ENCODE peak calls at places on chromosome 6, in ten cellular contexts. F is A549, X is H1, O is neural progenitor cell, M is thoracic aorta, D is psoas muscle, I is PC-3, W is left ventricle myocardium inferior, N is A673, C is ascending aorta. R is an unnamed sample.

GRCh38 chr6:156801712-156802111 is 24.5 kb downstream of the ARID1B start:
- DNase-seq in F (no peak), X (no peak), O (no peak), M (no peak), D (no peak), I (no peak), W (no peak), N (no peak), C (no peak), R (no peak)

GRCh38 chr6:153058909-153059308 is 56.4 kb upstream of the MTRF1L start:
- DNase-seq in F (no peak), X (no peak), O (no peak), M (no peak), D (no peak), I (peak), W (no peak), N (no peak), C (no peak), R (no peak)

GRCh38 chr6:80433010-80433665 is 326.7 kb downstream of the BCKDHB start:
- DNase-seq in F (no peak), X (no peak), O (peak), M (no peak), D (no peak), I (no peak), W (no peak), N (no peak), C (no peak), R (no peak)

GRCh38 chr6:36491378-36491965 is 48.7 kb downstream of the KCTD20 start:
- DNase-seq in F (no peak), X (peak), O (no peak), M (no peak), D (no peak), I (no peak), W (no peak), N (no peak), C (no peak), R (no peak)

GRCh38 chr6:129497591-129498555 is 212.1 kb downstream of the ARHGAP18 start:
- DNase-seq in F (no peak), X (no peak), O (no peak), M (no peak), D (no peak), I (no peak), W (no peak), N (peak), C (no peak), R (no peak)

GRCh38 chr6:104623052-104623690 is 236.5 kb downstream of the HACE1 start:
- DNase-seq in F (peak), X (no peak), O (peak), M (no peak), D (no peak), I (peak), W (no peak), N (peak), C (no peak), R (no peak)

GRCh38 chr6:4405609-4406212 is 270.3 kb upstream of the ECI2 start:
- DNase-seq in F (no peak), X (no peak), O (peak), M (no peak), D (peak), I (no peak), W (no peak), N (no peak), C (no peak), R (peak)

GRCh38 chr6:89430563-89430962 is 2.4 kb upstream of the ANKRD6 start:
- DNase-seq in F (no peak), X (no peak), O (peak), M (no peak), D (no peak), I (no peak), W (no peak), N (peak), C (no peak), R (peak)

GRCh38 chr6:31186052-31186734 is 15.7 kb upstream of the POU5F1 start:
- DNase-seq in F (no peak), X (no peak), O (no peak), M (no peak), D (peak), I (no peak), W (peak), N (no peak), C (no peak), R (no peak)

GRCh38 chr6:92181347-92181746 is 1238.0 kb downstream of the EPHA7 start:
- DNase-seq in F (no peak), X (no peak), O (no peak), M (no peak), D (no peak), I (no peak), W (no peak), N (no peak), C (no peak), R (no peak)

GRCh38 chr6:156933201-156934053 is 156.2 kb downstream of the ARID1B start:
- DNase-seq in F (no peak), X (no peak), O (peak), M (no peak), D (no peak), I (no peak), W (no peak), N (peak), C (no peak), R (peak)

GRCh38 chr6:119544325-119545150 is 195.0 kb upstream of the MAN1A1 start:
- DNase-seq in F (no peak), X (no peak), O (no peak), M (no peak), D (no peak), I (no peak), W (no peak), N (no peak), C (no peak), R (no peak)

GRCh38 chr6:16276991-16277981 is 38.9 kb downstream of the GMPR start:
- DNase-seq in F (peak), X (peak), O (peak), M (peak), D (peak), I (peak), W (peak), N (peak), C (peak), R (peak)

GRCh38 chr6:15957655-15958169 is 171.2 kb upstream of the MYLIP start:
- DNase-seq in F (no peak), X (no peak), O (no peak), M (no peak), D (no peak), I (no peak), W (no peak), N (no peak), C (no peak), R (no peak)

GRCh38 chr6:5132741-5133140 is 47.6 kb downstream of the PPP1R3G start:
- DNase-seq in F (no peak), X (no peak), O (peak), M (peak), D (peak), I (no peak), W (peak), N (peak), C (peak), R (no peak)

GRCh38 chr6:16730720-16731502 is 30.3 kb downstream of the ATXN1 start:
- DNase-seq in F (no peak), X (no peak), O (no peak), M (no peak), D (no peak), I (no peak), W (no peak), N (no peak), C (no peak), R (no peak)

GRCh38 chr6:113645576-113645970 is 211.6 kb upstream of the MARCKS start:
- DNase-seq in F (no peak), X (no peak), O (no peak), M (no peak), D (no peak), I (peak), W (no peak), N (no peak), C (no peak), R (no peak)

GRCh38 chr6:56594699-56595098 is 48.0 kb downstream of the DST start:
- DNase-seq in F (no peak), X (no peak), O (no peak), M (no peak), D (no peak), I (no peak), W (no peak), N (no peak), C (no peak), R (no peak)

GRCh38 chr6:149271348-149272340 is 45.9 kb upstream of the TAB2 start:
- DNase-seq in F (no peak), X (no peak), O (no peak), M (no peak), D (no peak), I (no peak), W (no peak), N (no peak), C (no peak), R (no peak)

GRCh38 chr6:70353343-70353913 is 50.5 kb upstream of the COL9A1 start:
- DNase-seq in F (no peak), X (no peak), O (no peak), M (no peak), D (no peak), I (no peak), W (no peak), N (peak), C (no peak), R (no peak)

GRCh38 chr6:30500421-30501069 is 11.2 kb downstream of the HLA-E start:
- DNase-seq in F (no peak), X (no peak), O (no peak), M (no peak), D (no peak), I (peak), W (no peak), N (peak), C (no peak), R (peak)

GRCh38 chr6:149529650-149530049 is 16.2 kb downstream of the PPIL4 start:
- DNase-seq in F (no peak), X (no peak), O (no peak), M (no peak), D (no peak), I (no peak), W (no peak), N (no peak), C (no peak), R (no peak)

GRCh38 chr6:125631165-125631564 is 118.3 kb upstream of the HEY2 start:
- DNase-seq in F (no peak), X (no peak), O (no peak), M (no peak), D (no peak), I (no peak), W (no peak), N (no peak), C (no peak), R (no peak)

GRCh38 chr6:123211777-123212545 is 215.9 kb downstream of the CLVS2 start:
- DNase-seq in F (no peak), X (no peak), O (no peak), M (no peak), D (no peak), I (peak), W (no peak), N (no peak), C (no peak), R (no peak)

GRCh38 chr6:43806758-43807227 is 36.8 kb downstream of the VEGFA start:
- DNase-seq in F (no peak), X (no peak), O (no peak), M (no peak), D (no peak), I (no peak), W (no peak), N (no peak), C (no peak), R (no peak)

GRCh38 chr6:43806041-43806757 is 36.2 kb downstream of the VEGFA start:
- DNase-seq in F (no peak), X (no peak), O (no peak), M (no peak), D (no peak), I (peak), W (no peak), N (no peak), C (no peak), R (no peak)

GRCh38 chr6:43805695-43806040 is 35.7 kb downstream of the VEGFA start:
- DNase-seq in F (no peak), X (no peak), O (no peak), M (no peak), D (no peak), I (no peak), W (no peak), N (no peak), C (no peak), R (no peak)

GRCh38 chr6:43808412-43808811 is 38.4 kb downstream of the VEGFA start:
- DNase-seq in F (no peak), X (no peak), O (no peak), M (no peak), D (no peak), I (no peak), W (no peak), N (no peak), C (no peak), R (no peak)

DNA sequence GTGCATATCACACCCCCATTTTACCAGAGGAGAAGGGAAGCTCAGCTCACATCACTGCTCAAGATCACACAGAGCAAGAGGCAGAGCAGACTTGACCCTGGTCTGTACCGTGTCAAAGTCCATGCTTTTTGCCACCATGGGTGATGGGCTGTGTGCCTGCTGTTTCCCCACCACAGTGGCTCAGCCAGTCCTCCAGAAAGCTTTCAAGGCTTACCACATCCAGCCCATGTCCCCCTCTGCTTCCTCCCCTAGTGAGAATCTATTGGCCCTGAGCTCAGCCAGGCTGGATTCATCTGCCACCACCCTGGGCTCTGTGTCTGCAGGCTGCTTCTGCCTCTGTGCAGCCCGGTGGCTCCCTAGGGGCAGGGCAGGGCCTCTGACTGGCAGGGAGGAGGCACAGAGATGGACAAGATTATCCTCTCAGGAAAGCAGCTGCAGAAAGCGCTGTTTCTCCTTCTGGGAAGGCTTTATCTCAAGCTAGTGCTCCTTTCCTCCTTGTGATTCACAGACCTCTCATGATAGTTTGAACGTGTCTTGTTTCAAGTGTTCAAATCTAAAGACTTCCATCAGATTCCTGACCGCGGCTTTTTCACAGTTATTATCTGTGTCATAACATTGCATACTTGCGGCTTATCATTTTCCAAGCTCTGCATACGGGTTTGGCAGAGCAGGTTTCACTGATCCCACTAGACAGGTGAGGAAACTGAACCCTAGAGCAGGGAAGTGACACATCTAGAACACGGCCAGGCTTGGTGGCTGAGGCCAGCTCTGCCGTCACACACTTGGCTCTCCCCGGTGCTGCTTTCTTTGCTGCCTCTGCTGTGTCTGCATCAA is 37.4 kb downstream of the VEGFA start:
- DNase-seq in F (no peak), X (no peak), O (peak), M (no peak), D (peak), I (no peak), W (no peak), N (no peak), C (no peak), R (peak)
- H3K27ac ChIP-seq in F (peak), X (no peak), O (no peak), M (no peak), D (peak), I (no peak), W (no peak), N (no peak), C (no peak), R (peak)

DNA sequence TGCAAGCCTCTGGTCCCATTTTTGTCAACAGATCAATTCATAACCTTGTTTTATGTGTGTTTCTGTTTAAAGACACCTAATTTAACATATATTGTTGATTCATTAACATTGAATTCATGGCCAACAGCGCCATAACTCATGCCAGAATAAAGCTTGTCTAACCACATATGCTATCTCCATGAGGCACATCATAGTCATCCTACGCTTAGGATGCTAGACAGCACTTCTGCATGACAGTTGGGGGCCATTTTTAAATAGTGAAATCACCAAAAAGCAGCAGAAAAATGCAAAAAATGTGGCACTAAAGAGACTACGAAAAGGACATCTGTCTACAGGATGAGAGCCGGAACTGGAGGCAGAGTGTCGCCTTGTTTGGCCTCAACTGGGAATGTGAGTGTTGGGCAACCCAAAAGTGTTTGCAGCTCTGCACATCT is 37.9 kb downstream of the TRAM2 start:
- DNase-seq in F (no peak), X (no peak), O (no peak), M (no peak), D (no peak), I (no peak), W (no peak), N (peak), C (no peak), R (no peak)
- TF ChIP-seq CTCF in F (no peak), X (no peak), O (no peak), M (no peak), D (no peak), I (no peak), W (no peak), N (no peak), C (no peak), R (no peak)

GRCh38 chr6:2230659-2231277 is 14.6 kb downstream of the GMDS start:
- DNase-seq in F (no peak), X (no peak), O (no peak), M (no peak), D (no peak), I (no peak), W (no peak), N (no peak), C (no peak), R (no peak)
- H3K27ac ChIP-seq in F (no peak), X (no peak), O (no peak), M (peak), D (no peak), I (no peak), W (no peak), N (no peak), C (peak), R (no peak)

GRCh38 chr6:41071501-41071922 is 644 bp downstream of the OARD1 start:
- DNase-seq in F (peak), X (no peak), O (no peak), M (no peak), D (no peak), I (peak), W (no peak), N (no peak), C (no peak), R (no peak)
- TF ChIP-seq CTCF in F (no peak), X (peak), O (peak), M (no peak), D (no peak), I (no peak), W (no peak), N (no peak), C (no peak), R (peak)

GRCh38 chr6:154446984-154447383 is 63.5 kb downstream of the CNKSR3 start:
- DNase-seq in F (no peak), X (no peak), O (no peak), M (no peak), D (no peak), I (no peak), W (no peak), N (no peak), C (no peak), R (no peak)
- H3K27ac ChIP-seq in F (no peak), X (no peak), O (no peak), M (peak), D (no peak), I (no peak), W (peak), N (no peak), C (no peak), R (no peak)

GRCh38 chr6:127547215-127547614 is 28.1 kb upstream of the MTCL3 start:
- DNase-seq in F (no peak), X (no peak), O (peak), M (no peak), D (no peak), I (peak), W (no peak), N (peak), C (no peak), R (peak)
- TF ChIP-seq CTCF in F (no peak), X (peak), O (peak), M (no peak), D (peak), I (peak), W (no peak), N (peak), C (no peak), R (peak)

GRCh38 chr6:85458184-85458583 is 8.3 kb downstream of the NT5E start:
- DNase-seq in F (no peak), X (no peak), O (no peak), M (no peak), D (no peak), I (no peak), W (no peak), N (no peak), C (no peak), R (no peak)

GRCh38 chr6:85460154-85460950 is 10.5 kb downstream of the NT5E start:
- DNase-seq in F (no peak), X (no peak), O (no peak), M (no peak), D (no peak), I (no peak), W (no peak), N (no peak), C (no peak), R (no peak)

GRCh38 chr6:85460951-85461805 is 11.3 kb downstream of the NT5E start:
- DNase-seq in F (no peak), X (no peak), O (no peak), M (no peak), D (no peak), I (peak), W (no peak), N (no peak), C (no peak), R (no peak)

GRCh38 chr6:85458782-85459181 is 8.9 kb downstream of the NT5E start:
- DNase-seq in F (no peak), X (no peak), O (no peak), M (no peak), D (no peak), I (peak), W (no peak), N (peak), C (no peak), R (no peak)

DNA sequence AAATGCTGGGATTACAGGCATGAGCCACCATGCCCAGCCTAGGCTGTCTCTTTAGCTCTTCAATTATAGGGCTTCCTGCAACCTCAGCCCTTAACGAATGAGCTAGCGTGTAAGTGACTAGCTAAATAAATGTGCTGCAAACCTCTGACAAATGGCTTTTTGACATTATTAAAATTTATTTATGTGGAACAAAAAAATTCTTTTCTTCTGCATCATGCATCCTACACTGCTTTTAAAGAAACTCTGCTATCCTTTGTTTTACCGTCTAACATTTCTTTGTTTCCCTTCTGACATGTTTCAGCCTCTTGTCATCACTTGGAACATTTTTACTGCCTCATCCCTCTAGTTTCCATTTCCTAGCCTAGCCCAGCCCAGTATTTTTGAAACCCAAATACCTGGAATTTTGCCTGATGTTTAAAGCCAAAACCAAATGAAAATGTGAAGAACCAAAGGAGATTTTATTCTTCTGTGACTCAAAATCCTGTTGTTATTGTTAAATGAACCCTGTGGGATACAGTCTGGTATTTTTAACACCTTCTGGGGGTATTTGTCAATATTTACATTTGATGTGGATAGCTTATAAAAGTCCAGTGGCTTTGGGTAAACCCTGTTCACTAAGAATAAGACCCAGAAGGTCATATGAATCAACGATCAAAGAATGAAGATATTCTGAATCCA is 9.5 kb downstream of the NT5E start:
- DNase-seq in F (no peak), X (no peak), O (no peak), M (no peak), D (no peak), I (peak), W (no peak), N (no peak), C (no peak), R (no peak)
- H3K27ac ChIP-seq in F (peak), X (no peak), O (no peak), M (peak), D (peak), I (peak), W (peak), N (peak), C (peak), R (no peak)

GRCh38 chr6:159761873-159762680 is at the start of gene ACAT2:
- DNase-seq in F (peak), X (peak), O (peak), M (peak), D (peak), I (peak), W (peak), N (peak), C (peak), R (peak)
- TF ChIP-seq CTCF in F (no peak), X (no peak), O (no peak), M (peak), D (no peak), I (no peak), W (peak), N (no peak), C (no peak), R (no peak)

DNA sequence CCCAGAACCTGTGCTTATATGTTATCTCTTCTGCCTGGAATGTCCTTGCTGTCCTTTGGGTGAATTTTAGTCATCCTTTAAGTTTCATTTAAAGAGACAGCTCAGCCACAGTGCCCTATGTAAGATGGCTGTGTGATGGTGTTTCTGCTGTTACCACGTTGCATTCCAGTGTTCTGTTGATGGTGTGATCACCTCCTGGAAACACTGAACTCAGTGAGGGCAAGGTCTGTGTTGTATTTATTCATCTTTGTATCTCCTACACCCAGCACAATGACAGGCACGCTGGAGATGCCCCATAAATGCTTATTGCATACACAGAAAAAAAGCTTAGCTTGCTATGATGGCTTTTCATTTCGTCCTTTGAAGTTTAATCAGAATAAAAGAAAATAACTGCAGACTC is 102.5 kb downstream of the MAP3K7 start:
- DNase-seq in F (no peak), X (no peak), O (no peak), M (no peak), D (no peak), I (no peak), W (no peak), N (no peak), C (no peak), R (no peak)
- H3K27ac ChIP-seq in F (no peak), X (no peak), O (peak), M (no peak), D (no peak), I (no peak), W (no peak), N (no peak), C (no peak), R (no peak)